ENCODE peak calls at places on chromosomes 5 and 9, in ten cellular contexts. One of them, this sample, is unnamed.

GRCh38 chr5:134506054-134507039 is 19.1 kb upstream of the JADE2 start:
- DNase-seq in hippocampal formation: no peak
- DNase-seq in Caco-2: peak
- DNase-seq in GM04504: no peak
- DNase-seq in NCI-H69: peak
- DNase-seq in Right ventricle myocardium inferior: peak
- DNase-seq in ecto neural progenitor cell: peak
- DNase-seq in cerebellum: no peak
- DNase-seq in kidney: peak
- DNase-seq in A549: peak
- DNase-seq in this sample: no peak

GRCh38 chr5:91390268-91390667 is 7.2 kb upstream of the ARRDC3 start:
- DNase-seq in hippocampal formation: no peak
- DNase-seq in Caco-2: peak
- DNase-seq in GM04504: no peak
- DNase-seq in NCI-H69: no peak
- DNase-seq in Right ventricle myocardium inferior: no peak
- DNase-seq in ecto neural progenitor cell: no peak
- DNase-seq in cerebellum: no peak
- DNase-seq in kidney: no peak
- DNase-seq in A549: no peak
- DNase-seq in this sample: no peak

GRCh38 chr5:76114192-76114795 is 31.1 kb downstream of the SV2C start:
- DNase-seq in hippocampal formation: no peak
- DNase-seq in Caco-2: no peak
- DNase-seq in GM04504: no peak
- DNase-seq in NCI-H69: no peak
- DNase-seq in Right ventricle myocardium inferior: no peak
- DNase-seq in ecto neural progenitor cell: peak
- DNase-seq in cerebellum: no peak
- DNase-seq in kidney: no peak
- DNase-seq in A549: no peak
- DNase-seq in this sample: no peak

GRCh38 chr5:142006363-142007236 is 6.2 kb downstream of the GNPDA1 start:
- DNase-seq in hippocampal formation: no peak
- DNase-seq in Caco-2: no peak
- DNase-seq in GM04504: no peak
- DNase-seq in NCI-H69: no peak
- DNase-seq in Right ventricle myocardium inferior: no peak
- DNase-seq in ecto neural progenitor cell: no peak
- DNase-seq in cerebellum: no peak
- DNase-seq in kidney: no peak
- DNase-seq in A549: no peak
- DNase-seq in this sample: no peak

GRCh38 chr9:88583901-88584596 is 49.1 kb downstream of the NXNL2 start:
- DNase-seq in hippocampal formation: no peak
- DNase-seq in Caco-2: no peak
- DNase-seq in GM04504: peak
- DNase-seq in NCI-H69: no peak
- DNase-seq in Right ventricle myocardium inferior: no peak
- DNase-seq in ecto neural progenitor cell: no peak
- DNase-seq in cerebellum: no peak
- DNase-seq in kidney: no peak
- DNase-seq in A549: no peak
- DNase-seq in this sample: no peak

GRCh38 chr5:10123254-10123989 is 126.3 kb downstream of the ATPSCKMT start:
- DNase-seq in hippocampal formation: peak
- DNase-seq in Caco-2: no peak
- DNase-seq in GM04504: no peak
- DNase-seq in NCI-H69: no peak
- DNase-seq in Right ventricle myocardium inferior: no peak
- DNase-seq in ecto neural progenitor cell: peak
- DNase-seq in cerebellum: no peak
- DNase-seq in kidney: no peak
- DNase-seq in A549: no peak
- DNase-seq in this sample: no peak

GRCh38 chr5:135810188-135810943 is 24.1 kb upstream of the SLC25A48 start:
- DNase-seq in hippocampal formation: no peak
- DNase-seq in Caco-2: no peak
- DNase-seq in GM04504: no peak
- DNase-seq in NCI-H69: peak
- DNase-seq in Right ventricle myocardium inferior: no peak
- DNase-seq in ecto neural progenitor cell: no peak
- DNase-seq in cerebellum: no peak
- DNase-seq in kidney: no peak
- DNase-seq in A549: no peak
- DNase-seq in this sample: no peak

GRCh38 chr9:4630836-4631235 is 31.3 kb upstream of the PLPP6 start:
- DNase-seq in hippocampal formation: no peak
- DNase-seq in Caco-2: no peak
- DNase-seq in GM04504: no peak
- DNase-seq in NCI-H69: no peak
- DNase-seq in Right ventricle myocardium inferior: no peak
- DNase-seq in ecto neural progenitor cell: no peak
- DNase-seq in cerebellum: no peak
- DNase-seq in kidney: no peak
- DNase-seq in A549: no peak
- DNase-seq in this sample: no peak

GRCh38 chr5:36301858-36302603 is at the start of gene RANBP3L:
- DNase-seq in hippocampal formation: peak
- DNase-seq in Caco-2: peak
- DNase-seq in GM04504: no peak
- DNase-seq in NCI-H69: no peak
- DNase-seq in Right ventricle myocardium inferior: no peak
- DNase-seq in ecto neural progenitor cell: no peak
- DNase-seq in cerebellum: no peak
- DNase-seq in kidney: no peak
- DNase-seq in A549: no peak
- DNase-seq in this sample: no peak

GRCh38 chr9:89002987-89003386 is 11.7 kb downstream of the S1PR3 start:
- DNase-seq in hippocampal formation: no peak
- DNase-seq in Caco-2: no peak
- DNase-seq in GM04504: no peak
- DNase-seq in NCI-H69: no peak
- DNase-seq in Right ventricle myocardium inferior: no peak
- DNase-seq in ecto neural progenitor cell: no peak
- DNase-seq in cerebellum: no peak
- DNase-seq in kidney: no peak
- DNase-seq in A549: no peak
- DNase-seq in this sample: peak

GRCh38 chr5:1292846-1293415 is 1.9 kb downstream of the TERT start:
- DNase-seq in hippocampal formation: no peak
- DNase-seq in Caco-2: no peak
- DNase-seq in GM04504: no peak
- DNase-seq in NCI-H69: no peak
- DNase-seq in Right ventricle myocardium inferior: no peak
- DNase-seq in ecto neural progenitor cell: peak
- DNase-seq in cerebellum: no peak
- DNase-seq in kidney: peak
- DNase-seq in A549: no peak
- DNase-seq in this sample: no peak

GRCh38 chr9:127192744-127193143 is 70.3 kb upstream of the ANGPTL2 start:
- DNase-seq in hippocampal formation: no peak
- DNase-seq in Caco-2: no peak
- DNase-seq in GM04504: no peak
- DNase-seq in NCI-H69: no peak
- DNase-seq in Right ventricle myocardium inferior: no peak
- DNase-seq in ecto neural progenitor cell: no peak
- DNase-seq in cerebellum: no peak
- DNase-seq in kidney: no peak
- DNase-seq in A549: no peak
- DNase-seq in this sample: no peak

GRCh38 chr5:158498959-158499679 is 600.6 kb downstream of the EBF1 start:
- DNase-seq in hippocampal formation: no peak
- DNase-seq in Caco-2: no peak
- DNase-seq in GM04504: no peak
- DNase-seq in NCI-H69: no peak
- DNase-seq in Right ventricle myocardium inferior: no peak
- DNase-seq in ecto neural progenitor cell: no peak
- DNase-seq in cerebellum: no peak
- DNase-seq in kidney: no peak
- DNase-seq in A549: no peak
- DNase-seq in this sample: no peak

GRCh38 chr5:160496784-160497183 is 75.1 kb downstream of the PTTG1 start:
- DNase-seq in hippocampal formation: no peak
- DNase-seq in Caco-2: no peak
- DNase-seq in GM04504: no peak
- DNase-seq in NCI-H69: no peak
- DNase-seq in Right ventricle myocardium inferior: no peak
- DNase-seq in ecto neural progenitor cell: no peak
- DNase-seq in cerebellum: no peak
- DNase-seq in kidney: no peak
- DNase-seq in A549: no peak
- DNase-seq in this sample: no peak

GRCh38 chr9:113654605-113655193 is 191.2 kb downstream of the RGS3 start:
- DNase-seq in hippocampal formation: no peak
- DNase-seq in Caco-2: no peak
- DNase-seq in GM04504: no peak
- DNase-seq in NCI-H69: no peak
- DNase-seq in Right ventricle myocardium inferior: peak
- DNase-seq in ecto neural progenitor cell: no peak
- DNase-seq in cerebellum: no peak
- DNase-seq in kidney: peak
- DNase-seq in A549: no peak
- DNase-seq in this sample: no peak

GRCh38 chr9:22005083-22005699 is 3.9 kb downstream of the CDKN2B start:
- DNase-seq in hippocampal formation: no peak
- DNase-seq in Caco-2: no peak
- DNase-seq in GM04504: no peak
- DNase-seq in NCI-H69: no peak
- DNase-seq in Right ventricle myocardium inferior: no peak
- DNase-seq in ecto neural progenitor cell: peak
- DNase-seq in cerebellum: no peak
- DNase-seq in kidney: no peak
- DNase-seq in A549: no peak
- DNase-seq in this sample: no peak

GRCh38 chr5:35464757-35465156 is 152.9 kb upstream of the SPEF2 start:
- DNase-seq in hippocampal formation: no peak
- DNase-seq in Caco-2: no peak
- DNase-seq in GM04504: no peak
- DNase-seq in NCI-H69: no peak
- DNase-seq in Right ventricle myocardium inferior: no peak
- DNase-seq in ecto neural progenitor cell: no peak
- DNase-seq in cerebellum: no peak
- DNase-seq in kidney: no peak
- DNase-seq in A549: no peak
- DNase-seq in this sample: no peak

GRCh38 chr5:72302171-72302570 is 17.9 kb downstream of the MRPS27 start:
- DNase-seq in hippocampal formation: no peak
- DNase-seq in Caco-2: no peak
- DNase-seq in GM04504: no peak
- DNase-seq in NCI-H69: no peak
- DNase-seq in Right ventricle myocardium inferior: no peak
- DNase-seq in ecto neural progenitor cell: no peak
- DNase-seq in cerebellum: no peak
- DNase-seq in kidney: no peak
- DNase-seq in A549: no peak
- DNase-seq in this sample: no peak

GRCh38 chr5:135135530-135136201 is 101.6 kb upstream of the PITX1 start:
- DNase-seq in hippocampal formation: no peak
- DNase-seq in Caco-2: no peak
- DNase-seq in GM04504: no peak
- DNase-seq in NCI-H69: peak
- DNase-seq in Right ventricle myocardium inferior: no peak
- DNase-seq in ecto neural progenitor cell: no peak
- DNase-seq in cerebellum: no peak
- DNase-seq in kidney: peak
- DNase-seq in A549: peak
- DNase-seq in this sample: no peak

GRCh38 chr5:112418412-112419049 is 546 bp downstream of the EPB41L4A start:
- DNase-seq in hippocampal formation: no peak
- DNase-seq in Caco-2: no peak
- DNase-seq in GM04504: no peak
- DNase-seq in NCI-H69: peak
- DNase-seq in Right ventricle myocardium inferior: peak
- DNase-seq in ecto neural progenitor cell: no peak
- DNase-seq in cerebellum: no peak
- DNase-seq in kidney: no peak
- DNase-seq in A549: no peak
- DNase-seq in this sample: no peak

GRCh38 chr5:81023261-81024015 is 63.3 kb downstream of the RASGRF2 start:
- DNase-seq in hippocampal formation: no peak
- DNase-seq in Caco-2: no peak
- DNase-seq in GM04504: no peak
- DNase-seq in NCI-H69: peak
- DNase-seq in Right ventricle myocardium inferior: no peak
- DNase-seq in ecto neural progenitor cell: no peak
- DNase-seq in cerebellum: no peak
- DNase-seq in kidney: no peak
- DNase-seq in A549: no peak
- DNase-seq in this sample: no peak

GRCh38 chr9:84277646-84278045 is 62.9 kb downstream of the SLC28A3 start:
- DNase-seq in hippocampal formation: no peak
- DNase-seq in Caco-2: no peak
- DNase-seq in GM04504: no peak
- DNase-seq in NCI-H69: no peak
- DNase-seq in Right ventricle myocardium inferior: no peak
- DNase-seq in ecto neural progenitor cell: no peak
- DNase-seq in cerebellum: no peak
- DNase-seq in kidney: no peak
- DNase-seq in A549: no peak
- DNase-seq in this sample: no peak

GRCh38 chr5:73596705-73597328 is 29.2 kb upstream of the ARHGEF28 start:
- DNase-seq in hippocampal formation: no peak
- DNase-seq in Caco-2: peak
- DNase-seq in GM04504: no peak
- DNase-seq in NCI-H69: peak
- DNase-seq in Right ventricle myocardium inferior: no peak
- DNase-seq in ecto neural progenitor cell: peak
- DNase-seq in cerebellum: no peak
- DNase-seq in kidney: no peak
- DNase-seq in A549: peak
- DNase-seq in this sample: no peak

GRCh38 chr9:120890415-120891254 is 13.6 kb upstream of the PHF19 start:
- DNase-seq in hippocampal formation: no peak
- DNase-seq in Caco-2: no peak
- DNase-seq in GM04504: no peak
- DNase-seq in NCI-H69: no peak
- DNase-seq in Right ventricle myocardium inferior: no peak
- DNase-seq in ecto neural progenitor cell: no peak
- DNase-seq in cerebellum: no peak
- DNase-seq in kidney: no peak
- DNase-seq in A549: no peak
- DNase-seq in this sample: no peak

GRCh38 chr5:135861646-135862045 is 27.2 kb downstream of the SLC25A48 start:
- DNase-seq in hippocampal formation: no peak
- DNase-seq in Caco-2: no peak
- DNase-seq in GM04504: no peak
- DNase-seq in NCI-H69: no peak
- DNase-seq in Right ventricle myocardium inferior: no peak
- DNase-seq in ecto neural progenitor cell: no peak
- DNase-seq in cerebellum: no peak
- DNase-seq in kidney: no peak
- DNase-seq in A549: no peak
- DNase-seq in this sample: no peak

GRCh38 chr9:1171541-1171940 is 121.4 kb downstream of the DMRT2 start:
- DNase-seq in hippocampal formation: no peak
- DNase-seq in Caco-2: no peak
- DNase-seq in GM04504: no peak
- DNase-seq in NCI-H69: no peak
- DNase-seq in Right ventricle myocardium inferior: no peak
- DNase-seq in ecto neural progenitor cell: no peak
- DNase-seq in cerebellum: no peak
- DNase-seq in kidney: no peak
- DNase-seq in A549: no peak
- DNase-seq in this sample: no peak

GRCh38 chr9:92147854-92148184 is 32.6 kb upstream of the SPTLC1 start:
- DNase-seq in hippocampal formation: no peak
- DNase-seq in Caco-2: no peak
- DNase-seq in GM04504: no peak
- DNase-seq in NCI-H69: no peak
- DNase-seq in Right ventricle myocardium inferior: no peak
- DNase-seq in ecto neural progenitor cell: no peak
- DNase-seq in cerebellum: no peak
- DNase-seq in kidney: no peak
- DNase-seq in A549: no peak
- DNase-seq in this sample: no peak

GRCh38 chr5:40291338-40291737 is 388.4 kb upstream of the PTGER4 start:
- DNase-seq in hippocampal formation: no peak
- DNase-seq in Caco-2: no peak
- DNase-seq in GM04504: no peak
- DNase-seq in NCI-H69: no peak
- DNase-seq in Right ventricle myocardium inferior: no peak
- DNase-seq in ecto neural progenitor cell: no peak
- DNase-seq in cerebellum: no peak
- DNase-seq in kidney: no peak
- DNase-seq in A549: no peak
- DNase-seq in this sample: no peak

This sample was measured in type B pancreatic cell.